ENCODE peak calls at places on chromosomes 16 and 17, in six cellular contexts. X is colonic mucosa; J is GM23248; P is naive thymus-derived CD4-positive, alpha-beta T cell; L is body of pancreas; E is left ventricle myocardium inferior. U is an unnamed sample.

GRCh38 chr16:68704232-68704867 is 32.7 kb upstream of the CDH1 start:
- DNase-seq in X (peak; percentile 93), J (peak; percentile 76), P (no peak), L (peak; percentile 95), E (peak; percentile 45), U (peak; percentile 41)

GRCh38 chr16:64983983-64984382 is 137.9 kb downstream of the CDH11 start:
- DNase-seq in X (peak; percentile 26), J (peak; percentile 83), P (no peak), L (peak; percentile 8), E (no peak), U (no peak)

GRCh38 chr17:55122114-55122513 is 142.6 kb upstream of the HLF start:
- DNase-seq in X (no peak), J (no peak), P (no peak), L (no peak), E (no peak), U (no peak)

GRCh38 chr16:50152386-50152806 is 710 bp upstream of the TENT4B start:
- DNase-seq in X (peak; percentile 53), J (peak; percentile 67), P (peak; percentile 75), L (peak; percentile 48), E (peak; percentile 37), U (peak; percentile 77)

GRCh38 chr17:55852734-55853133 is 101.9 kb downstream of the PCTP start:
- DNase-seq in X (no peak), J (no peak), P (no peak), L (no peak), E (no peak), U (no peak)

GRCh38 chr17:77602062-77602746 is 356.3 kb upstream of the TNRC6C start:
- DNase-seq in X (no peak), J (peak; percentile 83), P (no peak), L (peak; percentile 32), E (peak; percentile 73), U (no peak)

GRCh38 chr16:50367777-50368409 is 895 bp downstream of the BRD7 start:
- DNase-seq in X (no peak), J (peak; percentile 58), P (no peak), L (no peak), E (no peak), U (no peak)

GRCh38 chr17:17846645-17847044 is 9.9 kb upstream of the SREBF1 start:
- DNase-seq in X (no peak), J (no peak), P (no peak), L (no peak), E (no peak), U (no peak)

GRCh38 chr17:63848834-63849689 is 6.6 kb upstream of the SMARCD2 start:
- DNase-seq in X (peak; percentile 90), J (peak; percentile 97), P (peak; percentile 92), L (peak; percentile 95), E (peak; percentile 93), U (peak; percentile 94)

GRCh38 chr17:76953926-76954325 is 85.7 kb downstream of the MGAT5B start:
- DNase-seq in X (no peak), J (no peak), P (no peak), L (no peak), E (no peak), U (no peak)

GRCh38 chr17:78133971-78134898 is 3.7 kb downstream of the TMC8 start:
- DNase-seq in X (peak; percentile 79), J (peak; percentile 62), P (peak; percentile 80), L (peak; percentile 74), E (no peak), U (peak; percentile 90)

GRCh38 chr16:68592466-68593337 is 52.4 kb upstream of the CDH3 start:
- DNase-seq in X (no peak), J (peak; percentile 18), P (no peak), L (no peak), E (no peak), U (no peak)

GRCh38 chr17:73654241-73654640 is 10.0 kb upstream of the SDK2 start:
- DNase-seq in X (no peak), J (no peak), P (no peak), L (no peak), E (no peak), U (no peak)

GRCh38 chr16:56984639-56985038 is 4.7 kb upstream of the NLRC5 start:
- DNase-seq in X (no peak), J (no peak), P (no peak), L (no peak), E (no peak), U (no peak)

GRCh38 chr17:9324864-9325263 is 250.8 kb downstream of the STX8 start:
- DNase-seq in X (no peak), J (no peak), P (no peak), L (peak; percentile 79), E (no peak), U (no peak)

GRCh38 chr16:84897911-84898377 is 78.2 kb downstream of the CRISPLD2 start:
- DNase-seq in X (no peak), J (no peak), P (no peak), L (peak; percentile 68), E (no peak), U (no peak)
- H3K4me1 ChIP-seq in X (no peaks in the 10 kb centered on the region), J (no peaks in the 10 kb centered on the region), P (no peaks in the 10 kb centered on the region), L (no peaks in the 10 kb centered on the region), E (no peaks in the 10 kb centered on the region), U (no peaks in the 10 kb centered on the region)

GRCh38 chr17:4901648-4902344 is 1.1 kb downstream of the CHRNE start:
- DNase-seq in X (peak; percentile 76), J (no peak), P (no peak), L (peak; percentile 40), E (peak; percentile 61), U (no peak)
- H3K4me3 ChIP-seq in X (no peak overlapping the region), J (no peak overlapping the region), P (no peak overlapping the region), L (no peak overlapping the region), E (peak overlapping the region; percentile 67), U (no peak overlapping the region)

GRCh38 chr17:40063034-40063765 is 435 bp downstream of the THRA start:
- DNase-seq in X (peak; percentile 56), J (peak; percentile 59), P (peak; percentile 52), L (peak; percentile 58), E (peak; percentile 50), U (no peak)

GRCh38 chr17:40067710-40068109 is 4.9 kb downstream of the THRA start:
- DNase-seq in X (no peak), J (no peak), P (no peak), L (no peak), E (no peak), U (no peak)

GRCh38 chr17:40065771-40066510 is 3.2 kb downstream of the THRA start:
- DNase-seq in X (no peak), J (no peak), P (no peak), L (no peak), E (no peak), U (no peak)

GRCh38 chr17:40063915-40064531 is 1.3 kb downstream of the THRA start:
- DNase-seq in X (peak; percentile 62), J (peak; percentile 15), P (no peak), L (no peak), E (no peak), U (no peak)

DNA sequence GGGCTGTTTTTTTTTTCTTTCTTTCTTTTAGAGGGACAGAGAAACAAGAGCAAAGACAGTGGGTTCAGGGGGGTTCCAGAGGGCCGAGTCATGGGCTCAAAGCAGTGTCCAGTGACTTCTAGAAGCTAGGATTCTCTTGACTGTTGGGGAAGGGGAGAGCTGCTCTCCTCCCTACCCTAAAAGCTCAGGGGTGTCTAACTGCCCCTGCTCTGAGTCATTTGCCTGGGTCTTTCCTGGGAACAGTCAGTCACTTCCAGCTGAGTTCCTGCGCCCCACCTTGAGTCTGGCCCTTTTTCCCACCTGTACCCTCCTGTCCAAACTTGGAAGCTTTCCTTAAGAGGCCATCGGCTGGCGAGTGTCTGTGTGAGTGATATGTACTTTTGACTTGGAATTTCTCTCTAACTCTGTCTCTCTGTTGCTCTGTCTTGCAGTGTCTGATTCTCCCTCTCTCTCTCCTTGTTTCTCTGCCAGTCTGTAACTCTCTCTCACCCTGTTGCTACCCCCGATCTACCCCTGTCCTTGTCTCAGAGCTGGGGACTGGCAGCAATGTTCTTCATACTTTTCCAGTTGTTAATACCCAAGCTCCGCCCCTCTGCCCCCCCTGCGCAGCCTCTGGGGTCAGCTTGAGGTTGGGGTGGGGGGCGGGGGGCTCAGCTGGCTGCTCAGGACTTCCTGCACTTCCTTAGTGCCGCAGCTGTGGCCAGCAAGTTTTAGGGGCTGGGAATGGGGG is 2.4 kb downstream of the THRA start:
- DNase-seq in X (no peak), J (peak; percentile 38), P (no peak), L (no peak), E (peak; percentile 37), U (no peak)
- H3K4me1 ChIP-seq in X (peaks cover 34% of the 10 kb centered on the region), J (peaks cover 41% of the 10 kb centered on the region), P (peaks cover 56% of the 10 kb centered on the region), L (peaks cover 65% of the 10 kb centered on the region), E (peaks cover 79% of the 10 kb centered on the region), U (peaks cover 75% of the 10 kb centered on the region)

DNA sequence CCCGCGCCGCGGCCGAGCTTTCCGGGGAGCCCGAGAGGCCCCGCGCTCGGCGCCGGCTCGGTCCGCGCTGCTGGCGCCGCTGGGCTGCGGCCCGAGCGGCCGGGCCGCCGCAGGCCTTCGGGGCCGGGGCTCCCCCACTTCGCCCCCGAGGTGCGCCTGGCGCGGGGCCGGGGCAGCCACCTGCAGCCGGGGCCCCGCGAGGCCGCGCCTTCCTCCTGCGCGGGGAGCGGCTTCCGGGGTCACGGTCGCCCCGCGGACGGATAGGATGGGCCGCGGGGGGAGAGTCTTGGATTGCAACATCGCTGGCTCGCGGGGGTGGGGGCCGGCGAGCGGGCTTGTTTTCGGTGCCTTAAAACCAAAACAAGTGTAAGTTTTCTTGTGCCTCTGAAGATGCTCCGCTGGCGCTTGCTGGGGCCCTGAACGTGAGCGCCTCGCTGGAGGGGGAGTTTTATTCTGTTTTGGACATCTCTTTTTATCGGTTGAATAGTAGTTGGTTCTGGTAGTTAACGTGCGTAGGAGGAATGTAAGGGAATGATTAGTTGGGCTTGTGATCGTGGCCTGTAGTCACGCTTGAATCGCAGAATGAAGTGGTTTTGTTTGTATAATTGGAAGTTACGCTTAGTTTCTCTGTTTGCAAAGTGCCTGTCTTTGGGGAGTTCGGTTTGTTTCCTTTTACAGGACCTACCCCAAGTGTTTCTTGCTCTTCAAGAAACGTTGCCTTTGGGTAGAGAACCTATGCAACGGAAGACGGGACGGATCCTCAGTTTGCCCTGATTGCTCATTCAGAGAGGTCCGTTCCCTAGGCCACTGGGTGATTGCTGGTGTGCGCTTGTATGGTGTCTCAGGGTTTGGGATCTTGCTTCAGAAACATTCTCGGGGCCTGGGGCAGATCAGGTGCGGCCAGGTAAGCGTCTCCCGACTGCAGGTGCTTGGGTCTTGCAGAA is 724 bp downstream of the UBE2I start:
- DNase-seq in X (peak; percentile 65), J (peak; percentile 79), P (peak; percentile 52), L (peak; percentile 53), E (peak; percentile 59), U (peak; percentile 56)
- H3K4me3 ChIP-seq in X (peak overlapping the region; percentile 75), J (peak overlapping the region; percentile 99), P (peak overlapping the region; percentile 63), L (peak overlapping the region; percentile 40), E (peak overlapping the region; percentile 95), U (peak overlapping the region; percentile 97)

U was measured in CD4-positive, alpha-beta memory T cell.